ENCODE peak calls at places on chromosomes 3 and 15, in nine cellular contexts. G is hepatocyte; X is iPS-NIHi11; O is NCI-H2227 treated with DMSO at 0.1 percent for 48 hours; I is stimulated activated CD8-positive, alpha-beta memory T cell treated with anti-CD3 and anti-CD28 coated beads, Interleukin-7, amount 100 ng/mL, for 4 hours; K is NCI-H460; N is MCF 10A; B is AG09319; T is aorta. M is an unnamed sample.

GRCh38 chr3:127206611-127207516 is 13.9 kb downstream of the PRR23E start:
- DNase-seq in X (no peak), I (no peak), K (no peak), N (no peak), G (no peak), T (no peak), O (no peak), B (no peak), M (no peak)

GRCh38 chr3:46669191-46669999 is 24.1 kb downstream of the ALS2CL start:
- DNase-seq in N (no peak), O (no peak), B (no peak), I (no peak), K (no peak), T (peak; percentile 37), X (no peak), G (no peak), M (no peak)

GRCh38 chr3:79187441-79187840 is 580.4 kb downstream of the ROBO1 start:
- DNase-seq in K (no peak), I (no peak), X (no peak), O (no peak), B (no peak), T (no peak), G (no peak), N (no peak), M (no peak)

GRCh38 chr15:72685925-72686794 is at the start of the genes BBS4 and HIGD2B:
- DNase-seq in G (peak; percentile 93), X (peak; percentile 82), B (peak; percentile 55), I (peak; percentile 77), K (peak; percentile 81), N (peak; percentile 89), T (peak; percentile 96), O (no peak), M (peak; percentile 89)

GRCh38 chr3:186454881-186455703 is 89.1 kb downstream of the CRYGS start:
- DNase-seq in X (peak; percentile 27), G (no peak), T (no peak), N (no peak), B (no peak), O (no peak), I (no peak), K (no peak), M (no peak)

GRCh38 chr3:180594631-180595348 is 7.2 kb upstream of the TTC14 start:
- DNase-seq in B (no peak), I (no peak), G (no peak), X (no peak), T (no peak), K (peak; percentile 36), N (peak; percentile 55), O (peak; percentile 83), M (peak; percentile 75)

GRCh38 chr15:66878761-66879160 is 176.7 kb downstream of the SMAD6 start:
- DNase-seq in N (no peak), T (no peak), G (no peak), O (no peak), K (no peak), B (no peak), X (no peak), I (no peak), M (no peak)

GRCh38 chr15:83654379-83655236 is 685 bp downstream of the ADAMTSL3 start:
- DNase-seq in X (peak; percentile 66), T (peak; percentile 87), I (no peak), G (peak; percentile 41), B (no peak), O (no peak), K (no peak), N (no peak), M (peak; percentile 12)

GRCh38 chr15:55799287-55800212 is 56.6 kb upstream of the PRTG start:
- DNase-seq in N (peak; percentile 71), K (peak; percentile 43), I (no peak), T (no peak), B (no peak), O (peak; percentile 71), X (peak; percentile 73), G (peak; percentile 78), M (peak; percentile 43)

GRCh38 chr3:45689787-45690145 is 570 bp downstream of the SACM1L start:
- DNase-seq in X (no peak), K (no peak), T (no peak), B (no peak), I (no peak), N (no peak), G (no peak), O (no peak), M (no peak)

GRCh38 chr3:193391902-193392301 is 13.3 kb upstream of the ATP13A5 start:
- DNase-seq in K (no peak), X (peak; percentile 48), O (no peak), I (no peak), B (no peak), G (no peak), N (peak; percentile 87), T (no peak), M (peak; percentile 58)

GRCh38 chr15:67077641-67078215 is 12.3 kb downstream of the SMAD3 start:
- DNase-seq in O (no peak), N (no peak), B (no peak), T (peak; percentile 32), X (no peak), G (no peak), K (no peak), I (no peak), M (no peak)

GRCh38 chr15:59160880-59161593 is 45.6 kb upstream of the LDHAL6B start:
- DNase-seq in B (no peak), X (peak; percentile 56), O (peak; percentile 6), T (no peak), N (peak; percentile 46), G (peak; percentile 28), K (peak; percentile 25), I (no peak), M (peak; percentile 49)

GRCh38 chr3:166518040-166518439 is 680.8 kb upstream of the BCHE start:
- DNase-seq in B (no peak), O (no peak), X (no peak), N (no peak), G (no peak), K (no peak), T (no peak), I (no peak), M (no peak)

GRCh38 chr3:25916286-25916685 is 126.4 kb downstream of the OXSM start:
- DNase-seq in G (no peak), N (no peak), O (no peak), I (no peak), T (no peak), K (no peak), X (no peak), B (no peak), M (peak; percentile 63)

GRCh38 chr15:29885183-29885582 is 62.9 kb upstream of the TJP1 start:
- DNase-seq in B (no peak), X (no peak), K (no peak), I (no peak), N (no peak), O (no peak), G (no peak), T (no peak), M (no peak)

GRCh38 chr15:70495988-70496387 is 267.4 kb downstream of the UACA start:
- DNase-seq in N (no peak), T (no peak), I (no peak), G (no peak), X (no peak), K (no peak), B (no peak), O (no peak), M (no peak)

GRCh38 chr3:127207727-127208482 is 15.0 kb downstream of the PRR23E start:
- DNase-seq in G (no peak), O (no peak), N (no peak), T (no peak), B (no peak), X (no peak), K (no peak), I (no peak), M (no peak)

GRCh38 chr3:45329779-45330305 is 58.5 kb upstream of the LARS2 start:
- DNase-seq in N (no peak), B (no peak), X (no peak), K (no peak), I (no peak), O (no peak), T (no peak), G (no peak), M (no peak)

GRCh38 chr15:70348581-70349344 is 251.0 kb upstream of the TLE3 start:
- DNase-seq in K (no peak), X (no peak), I (no peak), O (peak; percentile 45), B (no peak), G (no peak), N (peak; percentile 81), T (peak; percentile 62), M (no peak)

GRCh38 chr3:186322761-186323160 is 39.3 kb downstream of the DGKG start:
- DNase-seq in K (no peak), G (no peak), B (no peak), T (no peak), N (no peak), I (no peak), O (no peak), X (no peak), M (no peak)

GRCh38 chr3:178415384-178415783 is 120.9 kb upstream of the KCNMB2 start:
- DNase-seq in O (no peak), B (no peak), G (no peak), K (no peak), I (no peak), N (no peak), X (no peak), T (no peak), M (no peak)

GRCh38 chr3:45681846-45682245 is 7.3 kb upstream of the SACM1L start:
- DNase-seq in O (no peak), B (no peak), X (no peak), K (no peak), I (no peak), N (no peak), G (no peak), T (no peak), M (no peak)

GRCh38 chr15:100900136-100900894 is 18.8 kb upstream of the LRRK1 start:
- DNase-seq in O (no peak), G (no peak), X (peak; percentile 25), B (no peak), I (no peak), T (no peak), K (no peak), N (no peak), M (no peak)

M was measured in PC-3.